ENCODE peak calls at places on chromosomes 13 and 19, in seven cellular contexts. J is fibroblast of pulmonary artery, N is HFFc6, T is cardiac muscle cell, V is EL, U is LHCN-M2, X is HS-5. W is an unnamed sample.
A peak's percentile ranks its signal among the peaks of the same experiment; 100 is the strongest.

GRCh38 chr19:15303105-15303780 is 29.1 kb downstream of the BRD4 start:
- DNase-seq in V (peak; percentile 47), T (no peak), U (no peak), X (no peak), N (no peak), J (no peak), W (no peak)

GRCh38 chr13:40069173-40070044 is 413.9 kb downstream of the COG6 start:
- DNase-seq in N (peak; percentile 33), X (no peak), U (peak; percentile 70), J (peak; percentile 88), T (peak; percentile 88), V (peak; percentile 57), W (peak; percentile 78)

GRCh38 chr13:101751488-101751887 is 299.0 kb downstream of the ITGBL1 start:
- DNase-seq in U (peak; percentile 43), V (peak; percentile 92), T (peak; percentile 74), X (peak; percentile 38), N (peak; percentile 82), J (peak; percentile 88), W (peak; percentile 40)

GRCh38 chr19:30224689-30225606 is 147.2 kb upstream of the ZNF536 start:
- DNase-seq in N (no peak), J (no peak), X (no peak), U (no peak), V (no peak), T (peak; percentile 6), W (peak; percentile 61)

GRCh38 chr13:28034256-28034655 is 45.8 kb upstream of the URAD start:
- DNase-seq in U (no peak), V (no peak), J (no peak), X (no peak), N (no peak), T (no peak), W (no peak)

GRCh38 chr13:113834496-113835200 is 29.2 kb downstream of the GAS6 start:
- DNase-seq in J (no peak), T (no peak), V (no peak), X (no peak), N (no peak), U (no peak), W (no peak)

GRCh38 chr19:38384209-38385027 is 3.4 kb downstream of the GGN start:
- DNase-seq in X (no peak), T (no peak), N (no peak), U (peak; percentile 11), J (no peak), V (peak; percentile 23), W (no peak)

GRCh38 chr19:37725181-37725580 is 5.6 kb upstream of the ZNF607 start:
- DNase-seq in U (no peak), T (no peak), V (no peak), X (no peak), J (no peak), N (no peak), W (no peak)

GRCh38 chr13:44967656-44968451 is 21.4 kb downstream of the NUFIP1 start:
- DNase-seq in X (no peak), J (peak; percentile 63), N (peak; percentile 15), U (peak; percentile 48), T (peak; percentile 68), V (peak; percentile 20), W (no peak)

GRCh38 chr13:101624210-101624922 is 171.9 kb downstream of the ITGBL1 start:
- DNase-seq in X (no peak), V (no peak), N (no peak), T (no peak), U (no peak), J (no peak), W (no peak)

GRCh38 chr13:32316476-32316875 is 1.2 kb downstream of the BRCA2 start:
- DNase-seq in X (no peak), V (peak; percentile 4), T (no peak), N (no peak), U (no peak), J (no peak), W (no peak)